ENCODE peak calls at places on chromosomes 4 and X, in six cellular contexts. L is fibroblast of lung, V is mammary epithelial cell, C is psoas muscle, A is endodermal cell, B is adipocyte. R is an unnamed sample.

GRCh38 chr4:130486186-130486585 is 1390.2 kb downstream of the C4orf33 start:
- DNase-seq in A (no peak), V (no peak), B (peak; percentile 64), L (peak; percentile 44), C (no peak), R (no peak)

GRCh38 chr4:117577686-117578085 is 456.6 kb upstream of the NDST3 start:
- DNase-seq in B (peak; percentile 6), C (no peak), V (no peak), A (no peak), L (no peak), R (no peak)

GRCh38 chr4:38279650-38280322 is 319.6 kb downstream of the PTTG2 start:
- DNase-seq in B (no peak), C (no peak), L (no peak), V (peak; percentile 14), A (peak; percentile 56), R (no peak)

GRCh38 chr4:36159208-36159607 is 85.1 kb downstream of the ARAP2 start:
- DNase-seq in B (no peak), L (no peak), C (no peak), V (no peak), A (peak; percentile 50), R (no peak)

GRCh38 chr4:145034727-145035211 is 63.2 kb downstream of the ANAPC10 start:
- DNase-seq in B (peak; percentile 83), A (no peak), V (peak; percentile 54), C (peak; percentile 58), L (peak; percentile 72), R (no peak)

GRCh38 chrX:65677954-65678469 is 10.6 kb downstream of the MSN start:
- DNase-seq in V (peak; percentile 79), A (no peak), L (peak; percentile 95), B (peak; percentile 78), C (no peak), R (no peak)

GRCh38 chr4:76738081-76738931 is 159.6 kb downstream of the SOWAHB start:
- DNase-seq in V (no peak), L (peak; percentile 97), A (no peak), C (no peak), B (peak; percentile 76), R (no peak)

GRCh38 chr4:130336585-130337217 is 1240.7 kb downstream of the C4orf33 start:
- DNase-seq in C (no peak), A (no peak), L (peak; percentile 45), V (no peak), B (peak; percentile 41), R (no peak)

GRCh38 chr4:71466775-71467174 is 128.0 kb downstream of the SLC4A4 start:
- DNase-seq in V (no peak), A (no peak), L (no peak), C (no peak), B (no peak), R (no peak)

GRCh38 chr4:138632856-138633255 is 382.7 kb upstream of the NOCT start:
- DNase-seq in A (no peak), V (no peak), B (no peak), L (no peak), C (no peak), R (no peak)

GRCh38 chr4:77305766-77306165 is 148.8 kb downstream of the CCNG2 start:
- DNase-seq in L (no peak), V (no peak), A (no peak), B (no peak), C (no peak), R (no peak)

GRCh38 chrX:10598540-10598939 is 21.8 kb downstream of the MID1 start:
- DNase-seq in A (no peak), B (no peak), V (no peak), L (no peak), C (no peak), R (no peak)

GRCh38 chr4:85409251-85409650 is 65.7 kb upstream of the ARHGAP24 start:
- DNase-seq in B (no peak), V (no peak), A (no peak), C (no peak), L (no peak), R (no peak)

GRCh38 chr4:176443117-176443516 is 123.4 kb downstream of the SPCS3 start:
- DNase-seq in V (peak; percentile 91), L (peak; percentile 96), B (peak; percentile 85), C (no peak), A (no peak), R (no peak)

GRCh38 chrX:89034679-89035078 is 287.7 kb downstream of the CPXCR1 start:
- DNase-seq in B (no peak), A (no peak), V (no peak), L (no peak), C (no peak), R (no peak)

GRCh38 chr4:141153751-141154510 is 20.7 kb upstream of the RNF150 start:
- DNase-seq in C (no peak), L (peak; percentile 49), B (no peak), V (no peak), A (no peak), R (no peak)

GRCh38 chr4:113700602-113701150 is 60.9 kb downstream of the CAMK2D start:
- DNase-seq in L (peak; percentile 26), A (no peak), B (no peak), C (no peak), V (no peak), R (no peak)

GRCh38 chrX:119228506-119229290 is 7.4 kb upstream of the PGRMC1 start:
- DNase-seq in B (peak; percentile 53), C (no peak), L (peak; percentile 85), V (peak; percentile 50), A (no peak), R (no peak)

GRCh38 chrX:38107028-38107427 is 100.7 kb downstream of the SYTL5 start:
- DNase-seq in V (no peak), B (no peak), A (no peak), C (no peak), L (no peak), R (no peak)

GRCh38 chrX:110021180-110022022 is 18.5 kb downstream of the TMEM164 start:
- DNase-seq in C (no peak), A (no peak), L (peak; percentile 53), V (no peak), B (peak; percentile 59), R (no peak)

GRCh38 chr4:44961001-44961755 is 234.8 kb upstream of the GNPDA2 start:
- DNase-seq in L (no peak), A (no peak), B (no peak), V (peak; percentile 95), C (no peak), R (no peak)

DNA sequence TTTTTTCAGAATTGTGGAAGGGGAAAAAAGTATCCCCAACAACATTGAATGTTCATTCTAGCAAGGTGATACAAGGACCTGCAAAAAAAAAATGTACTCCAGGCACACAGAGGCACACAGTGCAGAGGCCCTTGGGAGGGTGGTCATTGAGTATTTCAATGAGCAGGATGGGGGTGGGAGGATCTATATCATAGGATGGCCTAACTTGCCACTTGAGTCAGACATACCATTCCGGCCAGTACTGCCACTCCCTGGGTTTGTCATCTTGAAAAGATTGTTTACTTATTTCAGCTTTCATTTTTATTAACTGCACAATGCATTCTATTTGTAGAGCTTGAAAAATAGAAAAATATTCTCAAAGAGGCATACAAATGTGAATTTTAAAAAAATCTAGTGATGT is 18.7 kb downstream of the ZNF595 start:
- DNase-seq in L (no peak), V (peak; percentile 4), C (no peak), B (no peak), A (no peak), R (no peak)
- H3K9me3 ChIP-seq in L (peaks cover 2% of the 10 kb centered on the region), V (peaks cover 54% of the 10 kb centered on the region), C (peaks cover 80% of the 10 kb centered on the region), B (peaks cover 84% of the 10 kb centered on the region), A (peaks cover 84% of the 10 kb centered on the region), R (peaks cover 37% of the 10 kb centered on the region)

GRCh38 chrX:115940348-115940747 is 230.2 kb upstream of the AGTR2 start:
- DNase-seq in L (no peak), C (no peak), V (no peak), A (no peak), B (no peak), R (no peak)

GRCh38 chrX:115941388-115941787 is 229.2 kb upstream of the AGTR2 start:
- DNase-seq in C (no peak), V (no peak), A (no peak), L (no peak), B (no peak), R (no peak)

GRCh38 chrX:115939070-115939469 is 231.5 kb upstream of the AGTR2 start:
- DNase-seq in B (no peak), A (no peak), C (no peak), V (no peak), L (no peak), R (no peak)

GRCh38 chrX:115940888-115941332 is 229.6 kb upstream of the AGTR2 start:
- DNase-seq in L (peak; percentile 0), A (peak; percentile 83), V (peak; percentile 74), B (peak; percentile 38), C (peak; percentile 75), R (no peak)

DNA sequence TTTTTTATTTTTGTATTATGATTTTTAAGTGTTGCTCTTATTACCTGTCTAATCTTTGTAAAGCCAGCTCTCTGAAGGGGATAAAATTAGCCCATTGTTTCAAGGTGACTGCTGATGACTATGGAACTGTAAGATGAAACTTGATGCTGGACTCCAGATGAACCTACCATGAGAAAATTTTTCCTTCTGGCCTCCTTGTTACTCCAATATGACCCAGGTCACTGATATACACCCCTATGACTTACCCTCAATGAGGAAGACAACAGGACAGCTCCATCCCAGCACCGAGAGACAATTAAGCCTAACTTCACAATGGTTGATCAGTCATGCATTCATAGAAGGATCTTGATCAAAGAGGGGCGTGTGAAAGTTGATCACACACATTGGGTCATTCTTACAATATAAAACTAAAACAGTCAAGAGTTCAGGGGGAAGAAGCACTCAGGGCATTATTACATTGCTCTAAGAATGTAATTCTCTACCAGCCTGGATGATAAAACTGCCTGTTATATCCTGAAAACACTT is 230.8 kb upstream of the AGTR2 start:
- DNase-seq in V (no peak), C (no peak), B (no peak), L (no peak), A (no peak), R (no peak)
- H3K9me3 ChIP-seq in V (peaks cover 3% of the 10 kb centered on the region), C (no peaks in the 10 kb centered on the region), B (peaks cover 52% of the 10 kb centered on the region), L (no peaks in the 10 kb centered on the region), A (peaks cover 13% of the 10 kb centered on the region), R (no peaks in the 10 kb centered on the region)

DNA sequence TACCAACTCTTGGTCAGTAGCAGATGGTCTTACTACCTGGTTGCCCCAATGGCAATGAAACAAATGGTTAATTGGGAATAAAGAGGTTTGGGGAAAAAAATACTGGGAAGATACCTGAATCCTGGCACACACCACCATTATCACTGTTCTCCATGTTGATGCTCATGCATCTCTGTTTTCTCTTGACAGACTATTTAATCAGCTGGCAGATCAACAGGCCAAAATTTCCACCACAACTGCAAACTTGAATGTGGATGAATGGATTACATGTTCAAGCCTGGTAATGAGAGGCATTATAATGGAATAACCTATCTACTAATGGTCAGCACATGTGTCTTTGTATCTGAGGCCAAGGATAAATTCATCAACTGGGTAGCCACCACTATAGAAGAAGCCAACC is 45.7 kb downstream of the ZNF721 start:
- DNase-seq in B (no peak), A (no peak), C (no peak), V (no peak), L (no peak), R (no peak)
- H3K9me3 ChIP-seq in B (peaks cover 96% of the 10 kb centered on the region), A (peaks cover 97% of the 10 kb centered on the region), C (peaks cover 97% of the 10 kb centered on the region), V (peaks cover 63% of the 10 kb centered on the region), L (peaks cover 2% of the 10 kb centered on the region), R (peaks cover 56% of the 10 kb centered on the region)

GRCh38 chr4:136643416-136643815 is 888.9 kb downstream of the PCDH18 start:
- DNase-seq in B (no peak), A (no peak), L (no peak), C (no peak), V (peak; percentile 16), R (no peak)

DNA sequence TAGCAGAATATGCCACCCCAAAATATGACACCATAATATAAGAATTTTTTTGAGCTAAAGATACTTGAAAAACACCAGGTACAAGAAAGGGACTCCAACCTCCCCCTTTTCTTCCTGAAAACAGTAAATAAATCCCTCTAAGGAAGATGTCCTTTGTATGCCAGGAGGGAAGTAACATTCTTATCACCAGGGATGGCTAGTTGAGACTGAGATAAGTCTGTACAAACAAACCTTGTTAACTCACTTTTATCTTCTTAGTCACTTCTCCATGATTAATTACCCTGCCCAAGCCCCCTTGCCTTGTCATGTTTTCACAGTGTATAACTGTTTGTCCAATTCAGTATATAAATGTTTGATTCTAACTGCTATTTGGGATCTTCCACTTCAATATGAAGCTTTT is 888.0 kb downstream of the PCDH18 start:
- DNase-seq in C (no peak), V (no peak), B (no peak), L (no peak), A (no peak), R (no peak)
- H3K9me3 ChIP-seq in C (no peaks in the 10 kb centered on the region), V (no peaks in the 10 kb centered on the region), B (no peaks in the 10 kb centered on the region), L (no peaks in the 10 kb centered on the region), A (peaks cover 14% of the 10 kb centered on the region), R (no peaks in the 10 kb centered on the region)